ENCODE peak calls at places on chromosomes 6 and 20, in eight cellular contexts. One of them, this sample, is unnamed.
A peak's percentile ranks its signal among the peaks of the same experiment; 100 is the strongest.

GRCh38 chr20:49914310-49915117 is 815 bp downstream of the SPATA2 start:
- DNase-seq in fibroblast of mammary gland: no peak
- DNase-seq in ovary: no peak
- DNase-seq in hepatocyte: no peak
- DNase-seq in left lung: no peak
- DNase-seq in sigmoid colon: no peak
- DNase-seq in A549: no peak
- DNase-seq in Peyer's patch: peak; percentile 58
- DNase-seq in this sample: no peak

GRCh38 chr6:84057908-84058307 is 24.3 kb downstream of the MRAP2 start:
- DNase-seq in fibroblast of mammary gland: no peak
- DNase-seq in ovary: no peak
- DNase-seq in hepatocyte: no peak
- DNase-seq in left lung: no peak
- DNase-seq in sigmoid colon: no peak
- DNase-seq in A549: no peak
- DNase-seq in Peyer's patch: no peak
- DNase-seq in this sample: no peak

GRCh38 chr20:3452690-3453089 is 18.1 kb upstream of the ATRN start:
- DNase-seq in fibroblast of mammary gland: no peak
- DNase-seq in ovary: no peak
- DNase-seq in hepatocyte: no peak
- DNase-seq in left lung: no peak
- DNase-seq in sigmoid colon: no peak
- DNase-seq in A549: no peak
- DNase-seq in Peyer's patch: no peak
- DNase-seq in this sample: no peak

GRCh38 chr20:49674383-49675352 is 39.0 kb downstream of the B4GALT5 start:
- DNase-seq in fibroblast of mammary gland: peak; percentile 50
- DNase-seq in ovary: no peak
- DNase-seq in hepatocyte: peak; percentile 79
- DNase-seq in left lung: no peak
- DNase-seq in sigmoid colon: no peak
- DNase-seq in A549: peak; percentile 93
- DNase-seq in Peyer's patch: peak; percentile 58
- DNase-seq in this sample: no peak

GRCh38 chr6:20403766-20404640 is 2.3 kb downstream of the E2F3 start:
- DNase-seq in fibroblast of mammary gland: peak; percentile 66
- DNase-seq in ovary: no peak
- DNase-seq in hepatocyte: peak; percentile 61
- DNase-seq in left lung: peak; percentile 64
- DNase-seq in sigmoid colon: no peak
- DNase-seq in A549: peak; percentile 63
- DNase-seq in Peyer's patch: peak; percentile 68
- DNase-seq in this sample: no peak

GRCh38 chr6:124977067-124977908 is 15.1 kb downstream of the RNF217 start:
- DNase-seq in fibroblast of mammary gland: no peak
- DNase-seq in ovary: no peak
- DNase-seq in hepatocyte: peak; percentile 26
- DNase-seq in left lung: no peak
- DNase-seq in sigmoid colon: no peak
- DNase-seq in A549: no peak
- DNase-seq in Peyer's patch: no peak
- DNase-seq in this sample: no peak

GRCh38 chr6:105983763-105984162 is 102.4 kb upstream of the PRDM1 start:
- DNase-seq in fibroblast of mammary gland: no peak
- DNase-seq in ovary: no peak
- DNase-seq in hepatocyte: no peak
- DNase-seq in left lung: no peak
- DNase-seq in sigmoid colon: no peak
- DNase-seq in A549: no peak
- DNase-seq in Peyer's patch: no peak
- DNase-seq in this sample: no peak

GRCh38 chr6:15464211-15464725 is 198.6 kb downstream of the DTNBP1 start:
- DNase-seq in fibroblast of mammary gland: no peak
- DNase-seq in ovary: no peak
- DNase-seq in hepatocyte: no peak
- DNase-seq in left lung: no peak
- DNase-seq in sigmoid colon: no peak
- DNase-seq in A549: peak; percentile 36
- DNase-seq in Peyer's patch: peak; percentile 76
- DNase-seq in this sample: no peak

GRCh38 chr6:57021086-57021720 is 25.3 kb upstream of the KIAA1586 start:
- DNase-seq in fibroblast of mammary gland: peak; percentile 66
- DNase-seq in ovary: no peak
- DNase-seq in hepatocyte: peak; percentile 50
- DNase-seq in left lung: no peak
- DNase-seq in sigmoid colon: no peak
- DNase-seq in A549: peak; percentile 42
- DNase-seq in Peyer's patch: no peak
- DNase-seq in this sample: no peak

GRCh38 chr6:2841264-2842138 is at the start of gene SERPINB1:
- DNase-seq in fibroblast of mammary gland: peak; percentile 85
- DNase-seq in ovary: peak; percentile 83
- DNase-seq in hepatocyte: peak; percentile 94
- DNase-seq in left lung: peak; percentile 95
- DNase-seq in sigmoid colon: peak; percentile 93
- DNase-seq in A549: peak; percentile 90
- DNase-seq in Peyer's patch: peak; percentile 97
- DNase-seq in this sample: peak; percentile 75

GRCh38 chr6:168049277-168049676 is 29.7 kb downstream of the FRMD1 start:
- DNase-seq in fibroblast of mammary gland: no peak
- DNase-seq in ovary: no peak
- DNase-seq in hepatocyte: no peak
- DNase-seq in left lung: no peak
- DNase-seq in sigmoid colon: no peak
- DNase-seq in A549: no peak
- DNase-seq in Peyer's patch: no peak
- DNase-seq in this sample: no peak

GRCh38 chr20:32206383-32207210 is 946 bp downstream of the PLAGL2 start:
- DNase-seq in fibroblast of mammary gland: no peak
- DNase-seq in ovary: no peak
- DNase-seq in hepatocyte: peak; percentile 35
- DNase-seq in left lung: no peak
- DNase-seq in sigmoid colon: no peak
- DNase-seq in A549: no peak
- DNase-seq in Peyer's patch: no peak
- DNase-seq in this sample: no peak

DNA sequence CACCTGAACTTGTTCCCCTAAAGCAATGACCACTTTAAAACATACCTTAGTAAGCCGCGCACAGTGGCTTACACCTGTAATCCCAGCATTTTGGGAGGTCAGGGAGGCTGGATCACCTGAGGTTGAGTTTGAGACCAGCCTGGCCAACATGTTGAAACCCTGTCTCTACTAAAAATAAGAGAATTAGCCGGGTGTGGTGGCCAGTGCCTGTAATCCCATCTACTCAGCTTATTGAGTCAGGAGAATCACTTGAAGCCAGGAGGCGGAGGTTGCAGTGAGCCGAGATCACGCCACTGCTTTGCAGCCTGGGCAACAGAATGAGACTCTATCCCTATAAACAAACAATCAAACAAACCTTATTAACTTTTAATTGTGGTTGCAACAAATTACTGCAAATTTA is 1.6 kb upstream of the RAET1E start:
- DNase-seq in fibroblast of mammary gland: no peak
- DNase-seq in ovary: no peak
- DNase-seq in hepatocyte: no peak
- DNase-seq in left lung: no peak
- DNase-seq in sigmoid colon: no peak
- DNase-seq in A549: no peak
- DNase-seq in Peyer's patch: no peak
- DNase-seq in this sample: no peak
- H3K4me3 ChIP-seq in fibroblast of mammary gland: no peak overlapping the region
- H3K4me3 ChIP-seq in ovary: no peak overlapping the region
- H3K4me3 ChIP-seq in hepatocyte: no peak overlapping the region
- H3K4me3 ChIP-seq in left lung: no peak overlapping the region
- H3K4me3 ChIP-seq in sigmoid colon: no peak overlapping the region
- H3K4me3 ChIP-seq in A549: no peak overlapping the region
- H3K4me3 ChIP-seq in Peyer's patch: no peak overlapping the region
- H3K4me3 ChIP-seq in this sample: no peak overlapping the region

GRCh38 chr6:159982726-159983506 is 14.0 kb downstream of the IGF2R start:
- DNase-seq in fibroblast of mammary gland: peak; percentile 61
- DNase-seq in ovary: no peak
- DNase-seq in hepatocyte: no peak
- DNase-seq in left lung: no peak
- DNase-seq in sigmoid colon: no peak
- DNase-seq in A549: no peak
- DNase-seq in Peyer's patch: no peak
- DNase-seq in this sample: no peak

GRCh38 chr6:159981171-159981571 is 12.3 kb downstream of the IGF2R start:
- DNase-seq in fibroblast of mammary gland: no peak
- DNase-seq in ovary: no peak
- DNase-seq in hepatocyte: no peak
- DNase-seq in left lung: no peak
- DNase-seq in sigmoid colon: no peak
- DNase-seq in A549: no peak
- DNase-seq in Peyer's patch: no peak
- DNase-seq in this sample: no peak

GRCh38 chr6:159983641-159984080 is 14.8 kb downstream of the IGF2R start:
- DNase-seq in fibroblast of mammary gland: peak; percentile 42
- DNase-seq in ovary: no peak
- DNase-seq in hepatocyte: no peak
- DNase-seq in left lung: no peak
- DNase-seq in sigmoid colon: no peak
- DNase-seq in A549: no peak
- DNase-seq in Peyer's patch: no peak
- DNase-seq in this sample: no peak

GRCh38 chr6:159980474-159980873 is 11.6 kb downstream of the IGF2R start:
- DNase-seq in fibroblast of mammary gland: no peak
- DNase-seq in ovary: no peak
- DNase-seq in hepatocyte: no peak
- DNase-seq in left lung: no peak
- DNase-seq in sigmoid colon: no peak
- DNase-seq in A549: no peak
- DNase-seq in Peyer's patch: no peak
- DNase-seq in this sample: no peak

GRCh38 chr6:159981591-159982245 is 12.8 kb downstream of the IGF2R start:
- DNase-seq in fibroblast of mammary gland: peak; percentile 72
- DNase-seq in ovary: peak; percentile 47
- DNase-seq in hepatocyte: no peak
- DNase-seq in left lung: peak; percentile 83
- DNase-seq in sigmoid colon: peak; percentile 69
- DNase-seq in A549: no peak
- DNase-seq in Peyer's patch: peak; percentile 81
- DNase-seq in this sample: no peak
- H3K4me3 ChIP-seq in fibroblast of mammary gland: no peak overlapping the region
- H3K4me3 ChIP-seq in ovary: peak overlapping the region; percentile 18
- H3K4me3 ChIP-seq in hepatocyte: no peak overlapping the region
- H3K4me3 ChIP-seq in left lung: peak overlapping the region; percentile 16
- H3K4me3 ChIP-seq in sigmoid colon: no peak overlapping the region
- H3K4me3 ChIP-seq in A549: no peak overlapping the region
- H3K4me3 ChIP-seq in Peyer's patch: no peak overlapping the region
- H3K4me3 ChIP-seq in this sample: no peak overlapping the region

GRCh38 chr6:111661541-111662041 is 55.9 kb upstream of the TRAF3IP2 start:
- DNase-seq in fibroblast of mammary gland: no peak
- DNase-seq in ovary: no peak
- DNase-seq in hepatocyte: no peak
- DNase-seq in left lung: peak; percentile 48
- DNase-seq in sigmoid colon: no peak
- DNase-seq in A549: no peak
- DNase-seq in Peyer's patch: no peak
- DNase-seq in this sample: no peak
- H3K4me3 ChIP-seq in fibroblast of mammary gland: no peak overlapping the region
- H3K4me3 ChIP-seq in ovary: no peak overlapping the region
- H3K4me3 ChIP-seq in hepatocyte: no peak overlapping the region
- H3K4me3 ChIP-seq in left lung: no peak overlapping the region
- H3K4me3 ChIP-seq in sigmoid colon: peak overlapping the region; percentile 8
- H3K4me3 ChIP-seq in A549: no peak overlapping the region
- H3K4me3 ChIP-seq in Peyer's patch: no peak overlapping the region
- H3K4me3 ChIP-seq in this sample: no peak overlapping the region

GRCh38 chr6:34656378-34657036 is 40.1 kb downstream of the ILRUN start:
- DNase-seq in fibroblast of mammary gland: peak; percentile 92
- DNase-seq in ovary: no peak
- DNase-seq in hepatocyte: peak; percentile 31
- DNase-seq in left lung: no peak
- DNase-seq in sigmoid colon: no peak
- DNase-seq in A549: no peak
- DNase-seq in Peyer's patch: peak; percentile 81
- DNase-seq in this sample: no peak

GRCh38 chr6:34654061-34654460 is 42.5 kb downstream of the ILRUN start:
- DNase-seq in fibroblast of mammary gland: no peak
- DNase-seq in ovary: no peak
- DNase-seq in hepatocyte: no peak
- DNase-seq in left lung: no peak
- DNase-seq in sigmoid colon: no peak
- DNase-seq in A549: no peak
- DNase-seq in Peyer's patch: no peak
- DNase-seq in this sample: no peak

GRCh38 chr6:34658605-34659218 is 37.9 kb downstream of the ILRUN start:
- DNase-seq in fibroblast of mammary gland: no peak
- DNase-seq in ovary: no peak
- DNase-seq in hepatocyte: no peak
- DNase-seq in left lung: no peak
- DNase-seq in sigmoid colon: no peak
- DNase-seq in A549: no peak
- DNase-seq in Peyer's patch: no peak
- DNase-seq in this sample: no peak

GRCh38 chr6:34657037-34657306 is 39.6 kb downstream of the ILRUN start:
- DNase-seq in fibroblast of mammary gland: no peak
- DNase-seq in ovary: no peak
- DNase-seq in hepatocyte: peak; percentile 16
- DNase-seq in left lung: no peak
- DNase-seq in sigmoid colon: no peak
- DNase-seq in A549: no peak
- DNase-seq in Peyer's patch: no peak
- DNase-seq in this sample: no peak

GRCh38 chr6:34657307-34657978 is 39.1 kb downstream of the ILRUN start:
- DNase-seq in fibroblast of mammary gland: peak; percentile 90
- DNase-seq in ovary: peak; percentile 62
- DNase-seq in hepatocyte: peak; percentile 82
- DNase-seq in left lung: no peak
- DNase-seq in sigmoid colon: peak; percentile 70
- DNase-seq in A549: peak; percentile 86
- DNase-seq in Peyer's patch: peak; percentile 73
- DNase-seq in this sample: no peak
- H3K4me3 ChIP-seq in fibroblast of mammary gland: peak overlapping the region; percentile 60
- H3K4me3 ChIP-seq in ovary: peak overlapping the region; percentile 26
- H3K4me3 ChIP-seq in hepatocyte: no peak overlapping the region
- H3K4me3 ChIP-seq in left lung: peak overlapping the region; percentile 28
- H3K4me3 ChIP-seq in sigmoid colon: peak overlapping the region; percentile 45
- H3K4me3 ChIP-seq in A549: peak overlapping the region; percentile 28
- H3K4me3 ChIP-seq in Peyer's patch: peak overlapping the region; percentile 26
- H3K4me3 ChIP-seq in this sample: peak overlapping the region; percentile 67

This sample was measured in esophagus squamous epithelium.